ENCODE peak calls at places on chromosomes 3 and 15, in four cellular contexts. One of them, this sample, is unnamed.

GRCh38 chr3:55296781-55297180 is 190.3 kb downstream of the WNT5A start:
- DNase-seq in IMR-90: no peak
- DNase-seq in H9: no peak
- DNase-seq in mesendoderm: no peak
- DNase-seq in this sample: peak

GRCh38 chr3:32814371-32814770 is 3.4 kb upstream of the TRIM71 start:
- DNase-seq in IMR-90: no peak
- DNase-seq in H9: no peak
- DNase-seq in mesendoderm: no peak
- DNase-seq in this sample: no peak

GRCh38 chr3:102630531-102630930 is 195.7 kb downstream of the ZPLD1 start:
- DNase-seq in IMR-90: no peak
- DNase-seq in H9: no peak
- DNase-seq in mesendoderm: no peak
- DNase-seq in this sample: no peak

GRCh38 chr3:149898771-149899170 is 71.9 kb downstream of the PFN2 start:
- DNase-seq in IMR-90: peak
- DNase-seq in H9: no peak
- DNase-seq in mesendoderm: peak
- DNase-seq in this sample: peak

GRCh38 chr3:67312205-67312604 is 314.1 kb downstream of the KBTBD8 start:
- DNase-seq in IMR-90: no peak
- DNase-seq in H9: no peak
- DNase-seq in mesendoderm: peak
- DNase-seq in this sample: no peak

GRCh38 chr3:189233225-189233858 is 61.6 kb downstream of the TPRG1 start:
- DNase-seq in IMR-90: peak
- DNase-seq in H9: peak
- DNase-seq in mesendoderm: peak
- DNase-seq in this sample: peak

GRCh38 chr3:104411760-104412159 is 954.9 kb upstream of the ALCAM start:
- DNase-seq in IMR-90: no peak
- DNase-seq in H9: no peak
- DNase-seq in mesendoderm: peak
- DNase-seq in this sample: no peak

GRCh38 chr15:56813995-56814394 is 80.7 kb upstream of the ZNF280D start:
- DNase-seq in IMR-90: peak
- DNase-seq in H9: no peak
- DNase-seq in mesendoderm: no peak
- DNase-seq in this sample: no peak

GRCh38 chr3:170517251-170517945 is 68.5 kb downstream of the SLC7A14 start:
- DNase-seq in IMR-90: no peak
- DNase-seq in H9: no peak
- DNase-seq in mesendoderm: peak
- DNase-seq in this sample: peak

GRCh38 chr3:111799951-111800350 is 59.1 kb upstream of the PHLDB2 start:
- DNase-seq in IMR-90: no peak
- DNase-seq in H9: no peak
- DNase-seq in mesendoderm: no peak
- DNase-seq in this sample: no peak

GRCh38 chr3:172065967-172066762 is 26.8 kb downstream of the FNDC3B start:
- DNase-seq in IMR-90: peak
- DNase-seq in H9: no peak
- DNase-seq in mesendoderm: no peak
- DNase-seq in this sample: peak

GRCh38 chr15:63930034-63930433 is 96.3 kb upstream of the HERC1 start:
- DNase-seq in IMR-90: no peak
- DNase-seq in H9: no peak
- DNase-seq in mesendoderm: no peak
- DNase-seq in this sample: no peak
- H2BK5ac ChIP-seq in IMR-90: no peak
- H2BK5ac ChIP-seq in H9: no peak
- H2BK5ac ChIP-seq in mesendoderm: no peak
- H2BK5ac ChIP-seq in this sample: no peak

DNA sequence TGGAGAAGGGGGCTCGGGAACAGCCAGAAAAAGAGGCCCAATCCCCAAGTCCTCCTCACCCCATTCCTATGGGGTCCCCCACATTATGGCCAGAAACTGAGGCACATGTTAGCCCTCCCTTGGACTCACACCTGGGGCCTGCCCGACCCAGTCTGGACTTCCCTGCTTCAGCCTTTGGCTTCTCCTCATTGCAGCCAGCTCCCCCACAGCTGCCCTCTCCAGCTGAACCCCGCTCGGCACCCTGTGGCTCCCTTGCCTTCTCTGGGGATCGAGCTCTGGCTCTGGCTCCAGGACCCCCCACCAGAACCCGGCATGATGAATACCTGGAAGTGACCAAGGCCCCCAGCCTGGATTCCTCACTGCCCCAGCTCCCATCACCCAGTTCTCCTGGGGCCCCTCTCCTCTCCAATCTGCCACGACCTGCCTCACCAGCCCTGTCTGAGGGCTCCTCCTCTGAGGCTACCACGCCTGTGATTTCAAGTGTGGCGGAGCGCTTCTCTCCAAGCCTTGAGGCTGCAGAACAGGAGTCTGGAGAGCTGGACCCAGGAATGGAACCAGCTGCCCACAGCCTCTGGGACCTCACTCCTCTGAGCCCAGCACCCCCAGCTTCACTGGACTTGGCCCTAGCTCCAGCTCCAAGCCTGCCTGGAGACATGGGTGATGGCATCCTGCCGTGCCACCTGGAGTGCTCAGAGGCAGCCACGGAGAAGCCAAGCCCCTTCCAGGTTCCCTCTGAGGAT is 10.6 kb downstream of the MAP1A start:
- DNase-seq in IMR-90: no peak
- DNase-seq in H9: no peak
- DNase-seq in mesendoderm: no peak
- DNase-seq in this sample: no peak
- H3K23ac ChIP-seq in IMR-90: no peak
- H3K23ac ChIP-seq in H9: no peak
- H3K23ac ChIP-seq in mesendoderm: no peak
- H3K23ac ChIP-seq in this sample: no peak

DNA sequence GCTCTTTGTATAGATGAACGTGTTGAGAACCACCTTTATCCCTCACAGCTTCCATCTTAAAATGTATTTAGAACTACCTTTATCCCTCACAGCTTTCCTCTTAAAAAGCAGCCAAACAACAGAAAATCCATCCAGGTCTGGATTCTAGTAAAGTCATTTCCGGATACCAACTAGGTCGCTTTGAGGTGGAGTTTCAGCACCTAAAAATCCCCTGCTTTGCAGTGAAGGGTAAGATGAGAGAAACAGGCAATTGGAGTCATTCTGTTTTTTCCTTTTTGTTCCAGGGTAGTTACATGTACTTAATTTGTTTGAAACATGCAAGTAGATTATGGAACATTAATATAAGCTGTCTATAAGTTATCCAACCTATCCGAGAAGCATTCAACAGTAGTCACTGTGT is 192.0 kb downstream of the UBE2E2 start:
- DNase-seq in IMR-90: no peak
- DNase-seq in H9: no peak
- DNase-seq in mesendoderm: no peak
- DNase-seq in this sample: no peak
- H2BK5ac ChIP-seq in IMR-90: no peak
- H2BK5ac ChIP-seq in H9: no peak
- H2BK5ac ChIP-seq in mesendoderm: no peak
- H2BK5ac ChIP-seq in this sample: no peak

GRCh38 chr3:13574798-13575451 is 26.0 kb downstream of the FBLN2 start:
- DNase-seq in IMR-90: peak
- DNase-seq in H9: no peak
- DNase-seq in mesendoderm: peak
- DNase-seq in this sample: peak
- H3K23ac ChIP-seq in IMR-90: no peak
- H3K23ac ChIP-seq in H9: no peak
- H3K23ac ChIP-seq in mesendoderm: no peak
- H3K23ac ChIP-seq in this sample: no peak

DNA sequence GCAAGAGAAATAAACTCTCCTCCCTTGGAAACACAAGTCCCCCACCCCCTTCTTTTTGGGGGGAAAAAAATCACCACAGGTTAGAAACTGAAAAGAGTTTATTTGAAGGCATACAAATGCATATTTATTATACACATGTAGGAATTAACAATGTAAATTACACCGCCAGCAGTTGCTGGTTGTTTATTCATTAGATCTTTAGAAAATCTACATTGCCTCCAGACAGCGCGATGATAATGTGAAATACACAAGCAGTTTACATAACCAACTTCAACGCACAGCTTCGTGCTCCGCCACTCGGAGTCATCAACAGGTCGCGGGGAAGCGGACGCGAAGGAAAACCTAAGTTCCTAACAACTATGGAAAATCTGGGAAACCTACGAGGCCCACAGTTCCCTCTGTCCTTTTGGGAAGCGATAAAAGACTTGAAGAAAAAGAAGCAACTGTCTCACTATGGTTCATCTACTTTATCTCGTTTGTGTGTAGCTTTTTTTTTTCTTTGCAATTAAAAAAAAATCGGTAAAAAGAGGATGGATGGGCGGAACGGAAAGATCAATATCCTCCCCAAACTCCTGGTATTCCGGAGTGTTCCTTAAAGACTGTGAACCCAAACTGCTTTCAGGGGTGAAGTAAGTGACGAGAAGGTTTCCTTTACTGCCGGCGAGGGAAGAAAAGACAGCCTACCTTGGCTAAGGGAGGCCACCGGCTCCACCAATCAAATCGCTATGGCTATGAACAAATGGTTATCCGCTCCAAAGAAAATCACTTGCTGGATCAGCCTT is 8.4 kb upstream of the FOXB1 start:
- DNase-seq in IMR-90: no peak
- DNase-seq in H9: peak
- DNase-seq in mesendoderm: peak
- DNase-seq in this sample: no peak
- H2BK5ac ChIP-seq in IMR-90: no peak
- H2BK5ac ChIP-seq in H9: no peak
- H2BK5ac ChIP-seq in mesendoderm: no peak
- H2BK5ac ChIP-seq in this sample: no peak

GRCh38 chr15:65077291-65077980 is 890 bp downstream of the KBTBD13 start:
- DNase-seq in IMR-90: no peak
- DNase-seq in H9: no peak
- DNase-seq in mesendoderm: no peak
- DNase-seq in this sample: no peak
- H3K23ac ChIP-seq in IMR-90: no peak
- H3K23ac ChIP-seq in H9: no peak
- H3K23ac ChIP-seq in mesendoderm: no peak
- H3K23ac ChIP-seq in this sample: no peak

DNA sequence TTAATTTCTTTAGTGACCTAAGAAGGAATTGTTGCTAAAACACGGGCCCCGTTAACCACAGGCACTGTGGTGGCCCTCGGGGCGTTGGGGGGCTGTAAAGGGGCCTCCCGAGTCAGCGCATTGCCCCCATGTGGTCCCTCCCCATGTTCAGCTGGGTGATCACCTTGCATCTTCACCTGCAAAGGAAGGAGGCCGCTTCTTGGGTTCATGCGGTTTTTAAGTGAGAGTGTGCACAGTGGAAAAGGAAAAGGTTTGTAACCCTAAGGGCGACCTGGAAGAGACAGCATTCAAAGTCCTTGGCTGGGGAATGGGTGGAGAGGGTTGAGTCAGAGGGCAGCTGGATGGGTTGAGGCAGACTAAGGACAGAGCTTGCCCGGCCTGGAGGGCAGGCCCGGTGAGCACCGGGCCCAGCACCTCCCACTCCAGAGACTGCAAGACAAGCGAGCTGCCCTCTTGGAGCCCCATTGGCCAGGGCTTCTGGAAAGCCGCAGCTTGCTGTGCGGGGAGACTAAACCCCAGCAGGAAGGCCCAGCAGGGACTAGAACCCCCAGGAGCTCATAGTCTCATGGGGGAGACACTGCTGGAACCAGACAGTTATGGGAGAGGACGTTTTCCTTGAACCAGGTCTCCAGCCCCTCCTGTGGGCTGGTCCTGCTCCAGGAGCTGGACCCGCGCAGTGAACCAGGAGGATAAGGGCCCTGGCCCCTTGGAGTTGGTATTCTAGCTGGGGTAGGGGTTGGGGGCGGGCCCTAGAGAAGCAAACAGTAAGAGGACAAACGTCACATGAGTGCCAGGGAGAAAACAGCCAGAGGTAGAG is 59.2 kb downstream of the RGMA start:
- DNase-seq in IMR-90: peak
- DNase-seq in H9: no peak
- DNase-seq in mesendoderm: no peak
- DNase-seq in this sample: peak
- H2BK5ac ChIP-seq in IMR-90: no peak
- H2BK5ac ChIP-seq in H9: no peak
- H2BK5ac ChIP-seq in mesendoderm: no peak
- H2BK5ac ChIP-seq in this sample: no peak

DNA sequence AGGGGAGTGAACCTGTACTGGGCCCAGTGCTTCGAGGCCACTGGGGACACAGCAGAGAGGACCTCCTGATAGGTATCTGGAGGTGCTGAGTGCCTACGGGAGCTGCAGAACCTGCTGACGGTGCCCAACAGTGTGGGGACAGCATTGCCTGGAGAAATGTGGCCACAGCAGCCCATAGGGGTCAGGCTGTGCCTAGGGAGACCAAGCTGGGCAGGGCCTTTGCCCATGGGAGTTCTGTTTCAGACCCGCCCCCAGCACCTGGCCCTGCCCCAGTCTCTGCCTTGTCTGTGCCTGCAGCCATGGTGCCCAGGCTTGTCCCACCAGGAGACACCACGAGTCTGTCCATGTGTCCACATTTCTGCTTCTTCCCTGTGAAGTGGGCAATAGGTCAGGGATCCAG is 15.3 kb upstream of the RPL32 start:
- DNase-seq in IMR-90: no peak
- DNase-seq in H9: peak
- DNase-seq in mesendoderm: no peak
- DNase-seq in this sample: no peak
- H3K23ac ChIP-seq in IMR-90: no peak
- H3K23ac ChIP-seq in H9: no peak
- H3K23ac ChIP-seq in mesendoderm: no peak
- H3K23ac ChIP-seq in this sample: no peak

GRCh38 chr15:59999064-59999377 is 5.1 kb upstream of the FOXB1 start:
- DNase-seq in IMR-90: no peak
- DNase-seq in H9: peak
- DNase-seq in mesendoderm: peak
- DNase-seq in this sample: no peak
- H2BK5ac ChIP-seq in IMR-90: no peak
- H2BK5ac ChIP-seq in H9: no peak
- H2BK5ac ChIP-seq in mesendoderm: no peak
- H2BK5ac ChIP-seq in this sample: no peak

GRCh38 chr3:53056442-53056841 is 10.6 kb upstream of the SFMBT1 start:
- DNase-seq in IMR-90: peak
- DNase-seq in H9: no peak
- DNase-seq in mesendoderm: peak
- DNase-seq in this sample: peak

GRCh38 chr3:53046171-53047170 is 598 bp upstream of the SFMBT1 start:
- DNase-seq in IMR-90: peak
- DNase-seq in H9: peak
- DNase-seq in mesendoderm: peak
- DNase-seq in this sample: peak

GRCh38 chr3:53049987-53050386 is 4.1 kb upstream of the SFMBT1 start:
- DNase-seq in IMR-90: no peak
- DNase-seq in H9: no peak
- DNase-seq in mesendoderm: no peak
- DNase-seq in this sample: no peak

GRCh38 chr3:53051929-53052328 is 6.1 kb upstream of the SFMBT1 start:
- DNase-seq in IMR-90: no peak
- DNase-seq in H9: no peak
- DNase-seq in mesendoderm: peak
- DNase-seq in this sample: no peak
- H3K23ac ChIP-seq in IMR-90: no peak
- H3K23ac ChIP-seq in H9: no peak
- H3K23ac ChIP-seq in mesendoderm: no peak
- H3K23ac ChIP-seq in this sample: no peak